ENCODE peak calls at places on chromosomes 1 and 21, in six cellular contexts. F is CD8-positive, alpha-beta memory T cell; G is left ventricle myocardium inferior; E is lung; X is CD8-positive, alpha-beta T cell; R is uterus. B is an unnamed sample.

GRCh38 chr1:80375662-80376061 is 1369.1 kb upstream of the ADGRL4 start:
- DNase-seq in G (no peak), E (no peak), X (no peak), R (no peak), F (no peak), B (no peak)

GRCh38 chr1:233005703-233006102 is 55.3 kb downstream of the NTPCR start:
- DNase-seq in X (no peak), G (no peak), R (no peak), E (no peak), F (no peak), B (no peak)

GRCh38 chr1:20729155-20729931 is 3.2 kb downstream of the SH2D5 start:
- DNase-seq in X (no peak), G (no peak), F (no peak), R (no peak), E (no peak), B (no peak)

GRCh38 chr1:207069059-207069458 is 16.0 kb downstream of the PFKFB2 start:
- DNase-seq in X (peak; percentile 34), R (no peak), G (no peak), E (no peak), F (no peak), B (no peak)

GRCh38 chr1:213296558-213296957 is 245.5 kb downstream of the RPS6KC1 start:
- DNase-seq in G (no peak), X (no peak), R (no peak), F (no peak), E (no peak), B (no peak)

GRCh38 chr1:94949681-94950661 is 23.1 kb upstream of the CNN3 start:
- DNase-seq in X (no peak), R (no peak), F (no peak), E (no peak), G (no peak), B (no peak)

GRCh38 chr21:44304846-44305245 is 5.0 kb downstream of the PFKL start:
- DNase-seq in F (peak; percentile 32), E (no peak), G (no peak), R (no peak), X (peak; percentile 56), B (no peak)

GRCh38 chr1:92310185-92310597 is 11.3 kb downstream of the RPAP2 start:
- DNase-seq in F (peak; percentile 29), E (no peak), X (no peak), G (no peak), R (no peak), B (no peak)

GRCh38 chr1:66737836-66738235 is 14.4 kb upstream of the DYNLT5 start:
- DNase-seq in X (no peak), E (no peak), F (no peak), G (no peak), R (no peak), B (no peak)

GRCh38 chr1:115478933-115479551 is 141.0 kb upstream of the NGF start:
- DNase-seq in R (no peak), F (no peak), X (no peak), E (no peak), G (no peak), B (no peak)

GRCh38 chr1:175169305-175170018 is 23.1 kb downstream of the KIAA0040 start:
- DNase-seq in X (no peak), F (no peak), E (no peak), G (no peak), R (no peak), B (no peak)

GRCh38 chr21:39084073-39084472 is 99.2 kb downstream of the PSMG1 start:
- DNase-seq in G (no peak), X (no peak), R (no peak), F (no peak), E (no peak), B (no peak)

GRCh38 chr1:188782220-188782841 is 1695.3 kb downstream of the BRINP3 start:
- DNase-seq in G (no peak), X (no peak), F (no peak), E (no peak), R (no peak), B (no peak)

GRCh38 chr1:108878678-108879077 is 1.9 kb downstream of the GPSM2 start:
- DNase-seq in G (no peak), X (no peak), F (no peak), R (no peak), E (no peak), B (no peak)

GRCh38 chr1:85894651-85895050 is 186.4 kb upstream of the ZNHIT6 start:
- DNase-seq in E (no peak), G (no peak), X (no peak), F (no peak), R (no peak), B (no peak)

GRCh38 chr1:228317411-228317828 is 89.2 kb downstream of the TRIM11 start:
- DNase-seq in X (no peak), R (no peak), G (no peak), F (no peak), E (no peak), B (no peak)

GRCh38 chr1:16392740-16393139 is 25.7 kb downstream of the SZRD1 start:
- DNase-seq in R (no peak), X (no peak), E (no peak), F (no peak), G (no peak), B (no peak)

GRCh38 chr1:152502496-152503180 is 8.0 kb upstream of the LCE5A start:
- DNase-seq in R (no peak), F (no peak), G (no peak), E (no peak), X (no peak), B (no peak)

GRCh38 chr1:152501704-152502103 is 8.9 kb upstream of the LCE5A start:
- DNase-seq in E (no peak), X (no peak), F (no peak), G (no peak), R (no peak), B (no peak)

GRCh38 chr1:152510503-152510902 is at the start of gene LCE5A:
- DNase-seq in F (no peak), X (no peak), R (no peak), G (no peak), E (no peak), B (no peak)

GRCh38 chr1:152506899-152507498 is 3.6 kb upstream of the LCE5A start:
- DNase-seq in F (no peak), X (no peak), R (no peak), G (no peak), E (no peak), B (no peak)

DNA sequence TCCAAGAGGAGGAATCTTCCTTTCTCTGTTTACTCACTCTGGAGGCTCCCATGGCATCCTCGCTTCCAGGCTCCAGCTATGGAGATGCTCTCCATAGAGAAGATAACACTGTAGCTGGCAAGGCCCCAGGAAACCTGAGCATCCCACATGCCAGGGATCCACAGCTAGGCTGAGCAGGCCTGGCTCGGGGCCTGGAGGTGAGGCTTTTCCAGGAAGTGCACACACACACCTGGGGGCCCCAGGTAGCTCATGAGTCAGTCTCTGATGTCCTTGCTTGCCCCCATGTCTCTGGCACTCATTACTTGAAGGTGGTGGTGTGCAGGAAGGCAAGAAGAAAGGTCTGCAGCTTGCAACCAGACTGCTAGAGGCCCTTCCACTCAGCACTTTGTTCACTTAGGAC is 5.5 kb upstream of the LCE5A start:
- DNase-seq in R (no peak), E (no peak), X (no peak), F (no peak), G (no peak), B (no peak)
- H3K9me3 ChIP-seq in R (no peaks in the 10 kb centered on the region), E (no peaks in the 10 kb centered on the region), X (no peaks in the 10 kb centered on the region), F (no peaks in the 10 kb centered on the region), G (no peaks in the 10 kb centered on the region), B (no peaks in the 10 kb centered on the region)

DNA sequence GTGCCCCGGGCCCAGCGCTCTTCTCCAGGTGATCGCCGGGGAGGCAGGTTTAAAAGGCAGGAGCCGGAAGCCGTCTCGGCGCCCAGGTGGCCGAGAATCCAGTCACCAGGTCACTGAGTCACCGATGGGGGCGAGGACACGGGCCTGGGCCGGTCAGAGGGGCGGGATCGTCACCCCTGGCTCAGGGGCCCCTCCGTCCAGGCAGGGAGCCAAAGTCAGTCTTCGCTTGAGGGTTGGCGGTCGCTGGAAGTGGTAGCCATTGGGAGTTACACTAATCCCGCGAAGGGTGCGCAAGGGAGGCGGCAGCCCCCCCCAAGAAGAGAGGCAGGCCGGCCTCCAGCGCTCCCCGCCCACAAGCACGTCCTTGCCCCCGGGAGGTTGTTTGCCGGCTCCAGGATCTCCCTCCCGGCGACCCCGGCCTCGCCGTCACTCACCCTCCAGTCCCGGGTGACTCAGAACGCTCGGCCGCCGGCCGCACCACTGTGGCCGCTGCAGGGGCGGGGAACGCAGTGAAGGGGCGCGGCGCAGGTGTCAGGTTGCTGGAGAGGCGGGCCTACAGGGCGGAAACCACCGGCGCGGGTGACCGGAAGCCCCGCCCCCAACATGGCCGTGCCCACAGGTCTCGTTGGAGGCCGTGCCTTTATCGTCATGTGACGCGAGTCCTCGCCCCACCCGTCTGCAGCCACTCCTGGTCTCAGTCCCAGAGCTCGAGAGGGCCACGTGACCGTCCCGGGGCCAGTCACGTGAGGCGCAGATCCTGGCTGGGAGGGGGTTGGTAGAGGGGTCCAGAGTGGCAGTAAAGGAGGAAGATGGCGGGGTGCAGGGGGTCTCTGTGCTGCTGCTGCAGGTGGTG is at the start of the genes CLCN6 and MTHFR:
- DNase-seq in F (peak; percentile 98), R (peak; percentile 99), X (peak; percentile 98), G (peak; percentile 100), E (peak; percentile 99), B (peak; percentile 100)
- H3K4me1 ChIP-seq in F (peaks cover 52% of the 10 kb centered on the region), R (peaks cover 6% of the 10 kb centered on the region), X (peaks cover 48% of the 10 kb centered on the region), G (peaks cover 81% of the 10 kb centered on the region), E (peaks cover 8% of the 10 kb centered on the region), B (peaks cover 45% of the 10 kb centered on the region)

GRCh38 chr1:168470821-168471473 is 72.8 kb downstream of the XCL2 start:
- DNase-seq in G (no peak), R (no peak), E (no peak), X (no peak), F (no peak), B (no peak)
- H3K27ac ChIP-seq in G (peak overlapping the region; percentile 50), R (peak overlapping the region; percentile 65), E (no peak overlapping the region), X (no peak overlapping the region), F (no peak overlapping the region), B (peak overlapping the region; percentile 47)

DNA sequence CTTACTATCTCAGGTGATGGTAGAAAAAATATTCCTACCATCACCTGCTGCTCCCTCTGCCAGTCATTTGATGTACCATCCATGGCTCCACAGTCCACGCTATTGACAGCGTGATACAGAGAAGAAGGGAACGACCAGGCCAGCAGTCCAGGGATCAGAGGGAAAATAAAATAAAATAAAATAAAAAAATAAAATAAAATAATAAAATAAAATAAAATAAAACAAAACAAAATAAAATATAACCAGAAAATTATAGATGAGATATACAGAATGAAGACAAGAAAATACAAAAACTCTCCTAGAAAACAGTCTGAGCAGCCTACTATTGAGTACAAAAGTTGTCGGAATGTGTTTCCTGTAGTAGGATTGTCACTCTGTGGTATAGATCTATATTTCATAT is 619.4 kb upstream of the TMPRSS15 start:
- DNase-seq in G (no peak), X (no peak), E (no peak), R (no peak), F (no peak), B (no peak)
- H3K9me3 ChIP-seq in G (no peaks in the 10 kb centered on the region), X (no peaks in the 10 kb centered on the region), E (no peaks in the 10 kb centered on the region), R (no peaks in the 10 kb centered on the region), F (no peaks in the 10 kb centered on the region), B (no peaks in the 10 kb centered on the region)

DNA sequence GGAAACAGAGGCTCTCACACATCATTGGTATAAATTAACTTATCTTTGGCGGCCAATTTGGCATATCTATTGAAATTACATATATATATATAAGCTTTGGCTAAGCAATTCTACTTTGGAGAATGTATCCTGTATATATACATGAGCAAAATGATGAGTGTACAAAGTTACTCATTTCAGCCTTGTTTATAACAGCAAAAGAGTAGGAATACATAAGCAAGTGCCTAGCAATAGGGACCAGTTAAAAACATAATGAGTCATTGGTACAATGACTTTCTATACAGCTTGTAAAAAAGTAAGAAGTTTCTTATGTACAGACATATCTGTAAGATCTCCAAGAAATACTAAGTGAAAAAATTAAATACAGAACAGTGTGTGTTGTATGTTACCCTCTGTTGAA is 190.8 kb downstream of the LTN1 start:
- DNase-seq in G (no peak), E (no peak), X (no peak), R (no peak), F (no peak), B (no peak)
- H3K4me1 ChIP-seq in G (peaks cover 9% of the 10 kb centered on the region), E (peaks cover 4% of the 10 kb centered on the region), X (no peaks in the 10 kb centered on the region), R (peaks cover 7% of the 10 kb centered on the region), F (no peaks in the 10 kb centered on the region), B (peaks cover 5% of the 10 kb centered on the region)

B was measured in psoas muscle.